ENCODE peak calls at places on chromosome 15, in ten cellular contexts. A is tibial artery, P is IMR-90, O is ovary, T is brain microvascular endothelial cell, Y is lower lobe of right lung, Z is iPS DF 6.9, S is dorsolateral prefrontal cortex, M is left ventricle myocardium inferior, H is A673. E is an unnamed sample.

GRCh38 chr15:70797464-70797863 is 34.1 kb upstream of the UACA start:
- DNase-seq in T (no peak), Y (no peak), M (no peak), O (no peak), H (no peak), Z (no peak), S (no peak), A (no peak), P (no peak), E (no peak)

GRCh38 chr15:68755731-68756130 is 65.0 kb downstream of the ANP32A start:
- DNase-seq in S (no peak), H (no peak), Z (no peak), T (no peak), Y (no peak), P (no peak), M (no peak), O (no peak), A (no peak), E (no peak)

GRCh38 chr15:79193157-79193948 is 89.2 kb upstream of the ANKRD34C start:
- DNase-seq in P (no peak), O (no peak), H (no peak), A (no peak), Y (no peak), M (no peak), Z (no peak), S (no peak), T (no peak), E (no peak)

GRCh38 chr15:40937762-40938529 is 8.8 kb downstream of the DLL4 start:
- DNase-seq in M (no peak), Y (no peak), P (no peak), A (no peak), T (no peak), Z (no peak), H (no peak), S (no peak), O (no peak), E (no peak)

GRCh38 chr15:60079210-60079609 is 75.1 kb downstream of the FOXB1 start:
- DNase-seq in T (no peak), S (no peak), H (no peak), A (no peak), Z (no peak), O (no peak), M (no peak), Y (no peak), P (no peak), E (no peak)

GRCh38 chr15:61449306-61449705 is 220.2 kb upstream of the RORA start:
- DNase-seq in H (no peak), O (no peak), Z (no peak), M (no peak), T (no peak), P (no peak), S (no peak), Y (no peak), A (no peak), E (no peak)

GRCh38 chr15:73681856-73682596 is 2.2 kb upstream of the CD276 start:
- DNase-seq in A (no peak), H (no peak), Z (no peak), T (peak), O (no peak), S (no peak), P (no peak), Y (no peak), M (no peak), E (no peak)

GRCh38 chr15:43239732-43240491 is 19.1 kb upstream of the EPB42 start:
- DNase-seq in S (no peak), A (no peak), Z (no peak), M (no peak), H (no peak), Y (no peak), P (no peak), O (no peak), T (no peak), E (no peak)

GRCh38 chr15:97096303-97096835 is 765.9 kb downstream of the NR2F2 start:
- DNase-seq in O (no peak), S (no peak), Y (no peak), Z (no peak), P (no peak), A (no peak), M (no peak), T (no peak), H (no peak), E (no peak)

GRCh38 chr15:25478313-25478712 is 39.5 kb upstream of the UBE3A start:
- DNase-seq in P (no peak), M (no peak), T (no peak), H (no peak), Z (no peak), O (no peak), S (no peak), Y (no peak), A (no peak), E (no peak)

GRCh38 chr15:99361541-99362185 is 110.4 kb downstream of the LRRC28 start:
- DNase-seq in S (no peak), Y (no peak), A (no peak), H (peak), P (peak), M (no peak), O (no peak), Z (no peak), T (peak), E (no peak)

GRCh38 chr15:31021067-31021665 is 29.7 kb upstream of the MTMR10 start:
- DNase-seq in T (no peak), A (no peak), S (no peak), H (no peak), Z (no peak), Y (no peak), M (no peak), P (no peak), O (no peak), E (no peak)

GRCh38 chr15:36831125-36831914 is 251.9 kb downstream of the CDIN1 start:
- DNase-seq in O (no peak), Y (no peak), T (peak), S (no peak), P (peak), Z (no peak), A (no peak), M (no peak), H (no peak), E (no peak)

GRCh38 chr15:68537097-68537496 is 41.7 kb upstream of the CORO2B start:
- DNase-seq in T (no peak), Z (no peak), P (no peak), M (no peak), S (no peak), Y (no peak), A (no peak), H (no peak), O (no peak), E (no peak)

GRCh38 chr15:33547876-33548275 is 237.1 kb downstream of the RYR3 start:
- DNase-seq in A (peak), H (peak), P (peak), M (no peak), T (peak), S (no peak), Y (peak), O (peak), Z (peak), E (peak)

GRCh38 chr15:94602771-94603474 is 371.6 kb downstream of the MCTP2 start:
- DNase-seq in T (no peak), P (no peak), H (no peak), Y (no peak), M (no peak), O (no peak), Z (no peak), S (no peak), A (no peak), E (no peak)

GRCh38 chr15:62739507-62739906 is 303.0 kb upstream of the TPM1 start:
- DNase-seq in Y (no peak), M (no peak), A (no peak), P (peak), O (no peak), H (no peak), S (no peak), T (peak), Z (no peak), E (no peak)

GRCh38 chr15:71093089-71094024 is 21.9 kb upstream of the THSD4 start:
- DNase-seq in M (no peak), Y (no peak), Z (no peak), S (no peak), H (no peak), P (peak), T (peak), A (no peak), O (no peak), E (peak)

GRCh38 chr15:63089260-63090043 is 32.2 kb upstream of the LACTB start:
- DNase-seq in O (no peak), Z (no peak), P (peak), S (no peak), H (peak), T (peak), M (peak), Y (no peak), A (no peak), E (no peak)

GRCh38 chr15:73741401-73741836 is 11.7 kb downstream of the INSYN1 start:
- DNase-seq in T (no peak), P (no peak), H (no peak), O (no peak), Y (no peak), Z (no peak), S (no peak), M (no peak), A (no peak), E (no peak)

GRCh38 chr15:20341901-20342605 is 199.5 kb downstream of the GOLGA6L6 start:
- DNase-seq in Z (no peak), O (no peak), H (no peak), T (peak), M (peak), A (peak), S (peak), P (no peak), Y (peak), E (no peak)

GRCh38 chr15:71889385-71889784 is 79.0 kb downstream of the NR2E3 start:
- DNase-seq in Z (no peak), O (no peak), Y (no peak), T (no peak), A (no peak), S (no peak), H (no peak), M (no peak), P (no peak), E (no peak)

GRCh38 chr15:93846148-93846547 is 385.2 kb upstream of the MCTP2 start:
- DNase-seq in S (no peak), M (no peak), H (no peak), O (no peak), Y (no peak), Z (no peak), P (no peak), A (no peak), T (no peak), E (no peak)

GRCh38 chr15:39188930-39189329 is 391.9 kb upstream of the THBS1 start:
- DNase-seq in O (no peak), Z (no peak), T (peak), P (peak), A (no peak), Y (no peak), M (no peak), S (no peak), H (no peak), E (peak)

GRCh38 chr15:80966431-80967197 is 23.0 kb downstream of the MESD start:
- DNase-seq in O (no peak), H (no peak), S (no peak), A (no peak), Y (no peak), P (no peak), T (no peak), Z (no peak), M (no peak), E (no peak)

GRCh38 chr15:60928210-60928609 is 300.9 kb downstream of the RORA start:
- DNase-seq in S (no peak), Y (no peak), Z (no peak), P (no peak), T (no peak), H (peak), A (no peak), O (no peak), M (no peak), E (no peak)

GRCh38 chr15:74203914-74204431 is 1.4 kb upstream of the STRA6 start:
- DNase-seq in Y (no peak), Z (no peak), O (peak), M (peak), A (peak), P (peak), S (no peak), T (peak), H (peak), E (no peak)

GRCh38 chr15:35040339-35041255 is 44.5 kb downstream of the NANOGP8 start:
- DNase-seq in Z (no peak), T (no peak), P (no peak), A (no peak), S (no peak), Y (no peak), O (no peak), H (no peak), M (no peak), E (no peak)

GRCh38 chr15:64105113-64105704 is 9.4 kb downstream of the SNX1 start:
- DNase-seq in O (no peak), Y (no peak), P (peak), M (no peak), H (peak), A (peak), T (no peak), Z (no peak), S (no peak), E (peak)

GRCh38 chr15:45734244-45734643 is 99.4 kb downstream of the SQOR start:
- DNase-seq in T (no peak), M (no peak), S (no peak), A (no peak), P (no peak), H (peak), O (no peak), Z (no peak), Y (no peak), E (no peak)

GRCh38 chr15:73246898-73247297 is 121.9 kb downstream of the HCN4 start:
- DNase-seq in Y (no peak), H (no peak), O (no peak), S (no peak), Z (no peak), T (no peak), M (no peak), P (no peak), A (no peak), E (no peak)

GRCh38 chr15:56984681-56985515 is 66.5 kb downstream of the TCF12 start:
- DNase-seq in O (no peak), T (no peak), Z (no peak), A (no peak), H (peak), M (no peak), S (no peak), P (peak), Y (no peak), E (no peak)

GRCh38 chr15:85141601-85142185 is 160.0 kb downstream of the PDE8A start:
- DNase-seq in T (no peak), A (no peak), S (no peak), O (no peak), M (no peak), Z (no peak), H (no peak), P (peak), Y (no peak), E (no peak)

GRCh38 chr15:83854314-83854713 is 200.4 kb downstream of the ADAMTSL3 start:
- DNase-seq in O (no peak), T (peak), Z (no peak), A (no peak), H (no peak), P (peak), M (no peak), S (no peak), Y (no peak), E (no peak)

GRCh38 chr15:60649845-60650548 is 171.1 kb upstream of the ICE2 start:
- DNase-seq in S (no peak), T (no peak), H (no peak), A (no peak), Z (no peak), O (no peak), P (peak), M (no peak), Y (no peak), E (no peak)

GRCh38 chr15:79990280-79990996 is 19.4 kb upstream of the BCL2A1 start:
- DNase-seq in M (no peak), H (no peak), Y (no peak), P (no peak), S (no peak), O (no peak), A (no peak), Z (no peak), T (no peak), E (no peak)

GRCh38 chr15:51144021-51144532 is 49.4 kb upstream of the TNFAIP8L3 start:
- DNase-seq in M (no peak), A (no peak), O (no peak), T (peak), H (peak), Z (no peak), S (no peak), Y (no peak), P (peak), E (no peak)

DNA sequence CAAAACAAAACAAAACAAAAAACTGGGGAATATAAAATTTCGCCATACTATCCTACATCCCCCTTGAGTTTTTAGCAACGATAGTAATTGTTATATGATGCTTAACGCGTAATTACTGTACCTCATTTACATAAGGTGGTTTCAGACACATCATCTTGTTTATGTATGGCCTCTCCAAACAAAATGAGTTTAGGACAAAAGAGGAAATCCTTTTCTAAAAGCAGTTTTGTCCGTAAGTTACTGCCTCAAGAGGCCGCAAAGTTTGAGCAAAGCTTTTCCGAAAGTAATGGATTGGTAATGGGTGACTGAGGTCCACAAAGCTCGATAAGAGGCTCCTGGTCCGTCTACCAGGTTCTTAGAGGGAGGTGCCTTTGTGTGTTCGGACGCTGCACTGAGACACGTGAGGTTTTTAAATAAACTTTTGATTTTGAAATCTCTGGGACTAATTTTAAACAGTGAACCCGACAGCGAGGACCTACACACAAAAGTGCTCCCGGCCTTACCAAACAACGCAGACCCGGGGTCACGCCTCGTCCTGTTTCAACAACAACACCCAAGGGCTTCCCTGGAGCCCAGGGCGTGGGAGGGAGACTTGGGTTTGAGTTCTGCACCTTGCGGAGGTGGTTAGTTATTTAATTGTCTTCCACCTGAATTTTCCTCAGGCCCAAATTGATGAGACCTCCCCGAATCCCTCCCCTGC is 505 bp upstream of the C15orf61 start:
- DNase-seq in H (no peak), T (no peak), Y (no peak), Z (no peak), A (peak), P (peak), O (no peak), S (no peak), M (no peak), E (no peak)
- H3K27ac ChIP-seq in H (no peak), T (peak), Y (peak), Z (no peak), A (peak), P (peak), O (peak), S (peak), M (peak), E (peak)

DNA sequence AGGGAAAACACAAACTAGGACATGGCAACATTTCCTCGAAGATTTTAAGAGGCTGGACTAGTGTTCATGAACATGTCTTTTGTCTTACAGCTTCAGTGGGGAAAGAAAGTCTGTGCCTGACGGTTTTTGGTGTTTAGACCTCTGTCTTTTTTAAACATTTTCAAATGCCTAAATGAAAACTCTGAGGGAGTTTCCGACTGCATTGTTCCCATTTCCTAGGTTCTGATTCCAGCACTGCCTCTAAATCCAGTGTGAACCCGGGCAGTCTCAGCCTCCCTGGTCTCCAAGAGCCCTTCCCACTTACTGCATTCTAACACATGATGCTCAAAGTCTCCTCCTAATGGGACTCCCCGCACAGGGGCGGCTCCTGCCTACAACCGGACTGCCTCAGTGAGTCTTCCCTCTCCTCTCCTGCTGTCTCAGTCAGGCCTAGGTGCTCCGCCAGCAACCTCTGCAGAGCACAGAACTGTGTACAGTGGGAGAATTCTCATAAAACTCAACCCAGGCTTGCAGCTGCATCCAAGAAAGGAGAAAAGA is 29.0 kb downstream of the TBC1D2B start:
- DNase-seq in Y (no peak), Z (no peak), T (no peak), S (no peak), O (no peak), P (no peak), H (no peak), M (no peak), A (no peak), E (no peak)
- H3K27ac ChIP-seq in Y (peak), Z (no peak), T (no peak), S (peak), O (no peak), P (peak), H (no peak), M (peak), A (peak), E (peak)

GRCh38 chr15:88915354-88915753 is 2.2 kb upstream of the MFGE8 start:
- DNase-seq in Y (no peak), O (no peak), M (peak), H (no peak), Z (no peak), S (no peak), A (no peak), T (no peak), P (no peak), E (no peak)

GRCh38 chr15:88911766-88912118 is 1.4 kb downstream of the MFGE8 start:
- DNase-seq in H (no peak), M (peak), S (no peak), A (no peak), T (no peak), O (no peak), Y (no peak), Z (no peak), P (peak), E (no peak)

GRCh38 chr15:88912500-88912921 is 668 bp downstream of the MFGE8 start:
- DNase-seq in Y (no peak), S (no peak), O (peak), Z (no peak), P (no peak), T (no peak), A (no peak), H (no peak), M (peak), E (no peak)

GRCh38 chr15:88913017-88913849 is at the start of gene MFGE8:
- DNase-seq in S (peak), Z (no peak), M (peak), H (peak), Y (peak), O (peak), T (peak), P (peak), A (peak), E (peak)

GRCh38 chr15:88913850-88914169 is 631 bp upstream of the MFGE8 start:
- DNase-seq in Y (no peak), H (no peak), T (no peak), S (no peak), M (no peak), Z (no peak), P (no peak), A (no peak), O (no peak), E (no peak)
- H3K27ac ChIP-seq in Y (peak), H (peak), T (no peak), S (no peak), M (peak), Z (no peak), P (peak), A (peak), O (no peak), E (no peak)

GRCh38 chr15:101049282-101049681 is 130.1 kb downstream of the LRRK1 start:
- DNase-seq in O (peak), S (no peak), Z (no peak), Y (no peak), T (no peak), P (no peak), H (no peak), M (no peak), A (no peak), E (peak)
- H3K27ac ChIP-seq in O (no peak), S (no peak), Z (no peak), Y (no peak), T (no peak), P (no peak), H (no peak), M (no peak), A (no peak), E (no peak)

DNA sequence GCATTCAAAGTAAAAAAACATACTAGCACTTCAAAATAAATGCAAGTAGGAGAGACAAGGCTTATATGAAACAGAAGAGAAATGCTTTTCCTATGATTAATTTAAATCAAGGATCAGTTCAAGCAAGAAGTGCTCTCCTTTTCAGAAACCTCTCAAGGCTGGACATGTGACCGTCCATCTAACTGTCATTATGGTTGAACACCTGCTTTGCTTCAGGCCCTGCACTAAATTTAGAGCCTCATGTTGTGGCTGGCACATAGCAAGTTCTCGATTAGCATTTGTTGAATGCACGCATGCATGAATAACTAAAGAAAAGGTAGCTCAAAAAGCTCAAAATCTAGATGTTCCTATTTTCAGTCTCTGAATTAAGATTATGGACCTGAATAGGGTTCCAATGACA is 82.0 kb downstream of the SV2B start:
- DNase-seq in Y (no peak), M (no peak), P (no peak), A (no peak), O (no peak), H (no peak), S (no peak), T (no peak), Z (no peak), E (no peak)
- H3K27ac ChIP-seq in Y (no peak), M (no peak), P (no peak), A (no peak), O (no peak), H (no peak), S (peak), T (no peak), Z (no peak), E (no peak)